ENCODE peak calls at places on chromosomes 16 and 17, in five cellular contexts. One of them, this sample, is unnamed.

GRCh38 chr16:2385441-2385840 is 43.8 kb upstream of the CCNF start:
- DNase-seq in aorta: no peak
- DNase-seq in fibroblast of mammary gland: no peak
- DNase-seq in astrocyte of the cerebellum: no peak
- DNase-seq in upper lobe of right lung: no peak
- DNase-seq in this sample: no peak

GRCh38 chr17:68511671-68512246 is 471 bp upstream of the PRKAR1A start:
- DNase-seq in fibroblast of mammary gland: peak
- DNase-seq in astrocyte of the cerebellum: no peak
- DNase-seq in aorta: peak
- DNase-seq in upper lobe of right lung: peak
- DNase-seq in this sample: peak

GRCh38 chr17:61328351-61328750 is 71.3 kb upstream of the TBX2 start:
- DNase-seq in fibroblast of mammary gland: no peak
- DNase-seq in upper lobe of right lung: no peak
- DNase-seq in aorta: no peak
- DNase-seq in astrocyte of the cerebellum: no peak
- DNase-seq in this sample: no peak

GRCh38 chr17:34874496-34874895 is 86.8 kb downstream of the CCT6B start:
- DNase-seq in fibroblast of mammary gland: no peak
- DNase-seq in astrocyte of the cerebellum: no peak
- DNase-seq in upper lobe of right lung: no peak
- DNase-seq in aorta: no peak
- DNase-seq in this sample: peak

GRCh38 chr17:2068589-2069051 is 13.7 kb downstream of the HIC1 start:
- DNase-seq in upper lobe of right lung: no peak
- DNase-seq in astrocyte of the cerebellum: no peak
- DNase-seq in fibroblast of mammary gland: peak
- DNase-seq in aorta: peak
- DNase-seq in this sample: peak

GRCh38 chr16:85728879-85729278 is 22.0 kb downstream of the C16orf74 start:
- DNase-seq in upper lobe of right lung: no peak
- DNase-seq in aorta: no peak
- DNase-seq in fibroblast of mammary gland: no peak
- DNase-seq in astrocyte of the cerebellum: no peak
- DNase-seq in this sample: no peak

GRCh38 chr16:82051656-82052055 is 16.6 kb downstream of the HSD17B2 start:
- DNase-seq in astrocyte of the cerebellum: no peak
- DNase-seq in aorta: no peak
- DNase-seq in upper lobe of right lung: no peak
- DNase-seq in fibroblast of mammary gland: no peak
- DNase-seq in this sample: no peak

GRCh38 chr17:71338396-71338795 is 782.4 kb upstream of the SOX9 start:
- DNase-seq in aorta: no peak
- DNase-seq in upper lobe of right lung: no peak
- DNase-seq in fibroblast of mammary gland: peak
- DNase-seq in astrocyte of the cerebellum: peak
- DNase-seq in this sample: no peak

GRCh38 chr17:4230142-4230541 is 33.6 kb downstream of the ANKFY1 start:
- DNase-seq in astrocyte of the cerebellum: peak
- DNase-seq in aorta: no peak
- DNase-seq in upper lobe of right lung: no peak
- DNase-seq in fibroblast of mammary gland: peak
- DNase-seq in this sample: peak

GRCh38 chr16:4328580-4329353 is 12.9 kb downstream of the GLIS2 start:
- DNase-seq in astrocyte of the cerebellum: no peak
- DNase-seq in aorta: no peak
- DNase-seq in upper lobe of right lung: peak
- DNase-seq in fibroblast of mammary gland: no peak
- DNase-seq in this sample: no peak

GRCh38 chr17:4444782-4445473 is 11.2 kb downstream of the SPNS3 start:
- DNase-seq in aorta: peak
- DNase-seq in astrocyte of the cerebellum: no peak
- DNase-seq in fibroblast of mammary gland: no peak
- DNase-seq in upper lobe of right lung: peak
- DNase-seq in this sample: peak

GRCh38 chr16:69326172-69326873 is 4.1 kb downstream of the PDF start:
- DNase-seq in fibroblast of mammary gland: peak
- DNase-seq in astrocyte of the cerebellum: no peak
- DNase-seq in upper lobe of right lung: no peak
- DNase-seq in aorta: no peak
- DNase-seq in this sample: no peak

GRCh38 chr16:59905131-59905530 is 1171.0 kb upstream of the GOT2 start:
- DNase-seq in astrocyte of the cerebellum: no peak
- DNase-seq in fibroblast of mammary gland: no peak
- DNase-seq in upper lobe of right lung: no peak
- DNase-seq in aorta: no peak
- DNase-seq in this sample: no peak

GRCh38 chr17:78232774-78233173 is 1.3 kb downstream of the TMEM235 start:
- DNase-seq in astrocyte of the cerebellum: no peak
- DNase-seq in fibroblast of mammary gland: no peak
- DNase-seq in aorta: no peak
- DNase-seq in upper lobe of right lung: no peak
- DNase-seq in this sample: no peak

GRCh38 chr17:151886-152859 is 14.8 kb downstream of the SCGB1C2 start:
- DNase-seq in upper lobe of right lung: peak
- DNase-seq in aorta: peak
- DNase-seq in fibroblast of mammary gland: no peak
- DNase-seq in astrocyte of the cerebellum: no peak
- DNase-seq in this sample: peak

GRCh38 chr17:63758428-63758827 is 15.0 kb downstream of the CCDC47 start:
- DNase-seq in astrocyte of the cerebellum: no peak
- DNase-seq in aorta: no peak
- DNase-seq in upper lobe of right lung: no peak
- DNase-seq in fibroblast of mammary gland: no peak
- DNase-seq in this sample: no peak

GRCh38 chr16:30041841-30042240 is 10.8 kb upstream of the TLCD3B start:
- DNase-seq in fibroblast of mammary gland: peak
- DNase-seq in aorta: no peak
- DNase-seq in upper lobe of right lung: no peak
- DNase-seq in astrocyte of the cerebellum: no peak
- DNase-seq in this sample: no peak

GRCh38 chr16:71565812-71566700 is 10.8 kb downstream of the TAT start:
- DNase-seq in upper lobe of right lung: no peak
- DNase-seq in astrocyte of the cerebellum: no peak
- DNase-seq in fibroblast of mammary gland: no peak
- DNase-seq in aorta: no peak
- DNase-seq in this sample: no peak
- H3K4me3 ChIP-seq in upper lobe of right lung: peak
- H3K4me3 ChIP-seq in astrocyte of the cerebellum: no peak
- H3K4me3 ChIP-seq in fibroblast of mammary gland: no peak
- H3K4me3 ChIP-seq in aorta: no peak
- H3K4me3 ChIP-seq in this sample: no peak

DNA sequence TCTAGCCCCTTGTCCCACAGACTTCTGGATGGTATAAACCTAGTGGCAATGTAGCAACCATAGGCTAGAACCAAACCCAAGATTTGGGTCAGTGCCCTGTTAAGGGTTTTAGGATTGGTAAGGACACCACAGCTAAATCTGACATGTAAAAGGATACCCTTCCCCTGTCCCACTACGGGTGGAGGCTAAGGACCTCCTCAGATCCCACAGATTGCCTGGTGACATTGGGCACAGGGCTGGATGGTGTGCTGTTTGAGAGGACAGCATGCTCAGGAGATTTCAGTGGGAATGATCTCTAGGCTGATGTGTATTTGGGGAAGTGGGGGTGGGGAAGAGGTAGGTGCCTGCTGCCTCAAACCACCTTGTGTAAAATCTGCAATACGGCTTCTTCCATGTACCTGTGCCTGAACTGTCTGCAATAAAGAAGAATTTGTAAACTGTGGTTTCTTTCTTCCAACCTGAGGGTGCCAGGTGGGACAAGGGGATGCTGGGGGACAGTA is 671 bp upstream of the EDC4 start:
- DNase-seq in aorta: no peak
- DNase-seq in upper lobe of right lung: no peak
- DNase-seq in astrocyte of the cerebellum: no peak
- DNase-seq in fibroblast of mammary gland: no peak
- DNase-seq in this sample: no peak
- H3K4me3 ChIP-seq in aorta: no peak
- H3K4me3 ChIP-seq in upper lobe of right lung: peak
- H3K4me3 ChIP-seq in astrocyte of the cerebellum: peak
- H3K4me3 ChIP-seq in fibroblast of mammary gland: no peak
- H3K4me3 ChIP-seq in this sample: no peak

GRCh38 chr17:29140051-29140582 is 40.1 kb downstream of the MYO18A start:
- DNase-seq in aorta: peak
- DNase-seq in upper lobe of right lung: peak
- DNase-seq in fibroblast of mammary gland: peak
- DNase-seq in astrocyte of the cerebellum: no peak
- DNase-seq in this sample: peak
- H3K4me3 ChIP-seq in aorta: peak
- H3K4me3 ChIP-seq in upper lobe of right lung: peak
- H3K4me3 ChIP-seq in fibroblast of mammary gland: peak
- H3K4me3 ChIP-seq in astrocyte of the cerebellum: no peak
- H3K4me3 ChIP-seq in this sample: peak

GRCh38 chr16:61820398-61820797 is 215.8 kb downstream of the CDH8 start:
- DNase-seq in upper lobe of right lung: no peak
- DNase-seq in astrocyte of the cerebellum: peak
- DNase-seq in fibroblast of mammary gland: no peak
- DNase-seq in aorta: no peak
- DNase-seq in this sample: no peak
- H3K4me3 ChIP-seq in upper lobe of right lung: no peak
- H3K4me3 ChIP-seq in astrocyte of the cerebellum: no peak
- H3K4me3 ChIP-seq in fibroblast of mammary gland: no peak
- H3K4me3 ChIP-seq in aorta: no peak
- H3K4me3 ChIP-seq in this sample: no peak

GRCh38 chr17:45425125-45425983 is 7.3 kb downstream of the ARHGAP27 start:
- DNase-seq in aorta: peak
- DNase-seq in upper lobe of right lung: peak
- DNase-seq in fibroblast of mammary gland: peak
- DNase-seq in astrocyte of the cerebellum: peak
- DNase-seq in this sample: peak
- H3K4me3 ChIP-seq in aorta: no peak
- H3K4me3 ChIP-seq in upper lobe of right lung: peak
- H3K4me3 ChIP-seq in fibroblast of mammary gland: no peak
- H3K4me3 ChIP-seq in astrocyte of the cerebellum: no peak
- H3K4me3 ChIP-seq in this sample: no peak

DNA sequence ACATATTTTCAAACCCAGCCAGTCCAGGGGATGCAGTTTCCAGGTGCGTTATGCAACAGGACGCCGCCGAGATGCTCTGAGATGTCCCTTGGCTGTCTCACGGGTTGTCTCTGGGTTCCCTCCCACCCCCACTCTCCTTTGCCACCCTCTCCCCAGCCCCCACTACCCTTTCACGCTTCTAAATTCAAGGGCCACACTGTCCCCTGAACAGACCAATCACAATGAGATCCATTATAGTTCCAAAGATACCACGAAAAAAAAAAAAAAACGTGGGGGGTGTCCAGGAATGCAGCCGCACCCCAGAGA is 86.7 kb upstream of the CBX4 start:
- DNase-seq in astrocyte of the cerebellum: no peak
- DNase-seq in aorta: no peak
- DNase-seq in fibroblast of mammary gland: no peak
- DNase-seq in upper lobe of right lung: no peak
- DNase-seq in this sample: no peak
- H3K4me3 ChIP-seq in astrocyte of the cerebellum: no peak
- H3K4me3 ChIP-seq in aorta: no peak
- H3K4me3 ChIP-seq in fibroblast of mammary gland: no peak
- H3K4me3 ChIP-seq in upper lobe of right lung: no peak
- H3K4me3 ChIP-seq in this sample: no peak

GRCh38 chr16:17013067-17013466 is 457.7 kb downstream of the XYLT1 start:
- DNase-seq in fibroblast of mammary gland: no peak
- DNase-seq in upper lobe of right lung: no peak
- DNase-seq in astrocyte of the cerebellum: no peak
- DNase-seq in aorta: no peak
- DNase-seq in this sample: no peak
- H3K4me3 ChIP-seq in fibroblast of mammary gland: no peak
- H3K4me3 ChIP-seq in upper lobe of right lung: no peak
- H3K4me3 ChIP-seq in astrocyte of the cerebellum: no peak
- H3K4me3 ChIP-seq in aorta: no peak
- H3K4me3 ChIP-seq in this sample: no peak

GRCh38 chr16:74892574-74893461 is 92.1 kb downstream of the WDR59 start:
- DNase-seq in upper lobe of right lung: no peak
- DNase-seq in astrocyte of the cerebellum: no peak
- DNase-seq in fibroblast of mammary gland: no peak
- DNase-seq in aorta: no peak
- DNase-seq in this sample: no peak
- H3K4me3 ChIP-seq in upper lobe of right lung: no peak
- H3K4me3 ChIP-seq in astrocyte of the cerebellum: no peak
- H3K4me3 ChIP-seq in fibroblast of mammary gland: no peak
- H3K4me3 ChIP-seq in aorta: no peak
- H3K4me3 ChIP-seq in this sample: no peak